ENCODE peak calls at places on chromosomes 16 and 17, in four cellular contexts. F, K, L and U are unnamed samples.

GRCh38 chr17:49197346-49197998 is 12.9 kb downstream of the GNGT2 start:
- DNase-seq in K (no peak), L (no peak), F (no peak), U (no peak)

GRCh38 chr17:2798188-2798587 is 1.9 kb downstream of the RAP1GAP2 start:
- DNase-seq in K (no peak), F (no peak), L (no peak), U (no peak)

GRCh38 chr17:48676963-48677558 is 45.3 kb downstream of the PRAC1 start:
- DNase-seq in L (no peak), F (no peak), K (no peak), U (no peak)

GRCh38 chr17:17435323-17435722 is 41.5 kb upstream of the MED9 start:
- DNase-seq in K (no peak), L (no peak), F (no peak), U (peak)

GRCh38 chr17:15384142-15384803 is 42.9 kb upstream of the TEKT3 start:
- DNase-seq in L (peak), K (no peak), F (no peak), U (no peak)

GRCh38 chr17:18991531-18992315 is 12.8 kb downstream of the FAM83G start:
- DNase-seq in L (no peak), F (no peak), K (no peak), U (no peak)

GRCh38 chr17:66123163-66123562 is 68.8 kb downstream of the CEP112 start:
- DNase-seq in L (no peak), F (no peak), K (no peak), U (no peak)

GRCh38 chr17:32471652-32472051 is 15.1 kb upstream of the CDK5R1 start:
- DNase-seq in F (no peak), L (no peak), K (no peak), U (no peak)

GRCh38 chr16:56234737-56235136 is 43.4 kb downstream of the GNAO1 start:
- DNase-seq in F (no peak), K (no peak), L (no peak), U (no peak)

GRCh38 chr16:31458073-31458834 is 1.0 kb upstream of the ARMC5 start:
- DNase-seq in F (peak), K (peak), L (no peak), U (peak)

GRCh38 chr16:67150833-67151396 is at the start of gene B3GNT9:
- DNase-seq in F (peak), L (no peak), K (peak), U (peak)

GRCh38 chr17:7523033-7523432 is 25.8 kb upstream of the TNFSF12 start:
- DNase-seq in K (no peak), F (peak), L (no peak), U (peak)

GRCh38 chr17:79670537-79671386 is 59.9 kb upstream of the RBFOX3 start:
- DNase-seq in L (no peak), K (no peak), F (no peak), U (no peak)

GRCh38 chr17:47286198-47286914 is 32.7 kb downstream of the ITGB3 start:
- DNase-seq in F (no peak), L (no peak), K (no peak), U (no peak)

GRCh38 chr17:33520404-33521032 is 227.4 kb upstream of the ASIC2 start:
- DNase-seq in K (no peak), F (peak), L (no peak), U (peak)

GRCh38 chr17:49968380-49969133 is 433 bp upstream of the DLX4 start:
- DNase-seq in K (no peak), F (peak), L (peak), U (peak)

GRCh38 chr17:21285164-21286065 is 904 bp downstream of the MAP2K3 start:
- DNase-seq in K (no peak), F (no peak), L (no peak), U (peak)

GRCh38 chr17:1829189-1829578 is 518 bp downstream of the SMYD4 start:
- DNase-seq in K (no peak), L (no peak), F (no peak), U (no peak)

GRCh38 chr16:73232555-73233422 is 184.9 kb upstream of the ZFHX3 start:
- DNase-seq in L (no peak), K (no peak), F (no peak), U (no peak)

GRCh38 chr16:46573834-46574159 is 47.4 kb downstream of the SHCBP1 start:
- DNase-seq in K (no peak), L (no peak), F (no peak), U (no peak)
- TF ChIP-seq POLR2A in K (no peak), L (no peak), F (no peak), U (no peak)

GRCh38 chr16:79484237-79484636 is 116.3 kb downstream of the MAF start:
- DNase-seq in L (no peak), K (no peak), F (peak), U (no peak)
- TF ChIP-seq POLR2A in L (no peak), K (no peak), F (no peak), U (no peak)

GRCh38 chr16:58402796-58403195 is 10.5 kb downstream of the GINS3 start:
- DNase-seq in L (no peak), K (no peak), F (no peak), U (no peak)
- TF ChIP-seq POLR2A in L (no peak), K (no peak), F (no peak), U (no peak)

GRCh38 chr17:27807567-27808470 is 7.5 kb upstream of the NOS2 start:
- DNase-seq in L (no peak), F (no peak), K (no peak), U (no peak)
- TF ChIP-seq POLR2A in L (no peak), F (no peak), K (no peak), U (no peak)

DNA sequence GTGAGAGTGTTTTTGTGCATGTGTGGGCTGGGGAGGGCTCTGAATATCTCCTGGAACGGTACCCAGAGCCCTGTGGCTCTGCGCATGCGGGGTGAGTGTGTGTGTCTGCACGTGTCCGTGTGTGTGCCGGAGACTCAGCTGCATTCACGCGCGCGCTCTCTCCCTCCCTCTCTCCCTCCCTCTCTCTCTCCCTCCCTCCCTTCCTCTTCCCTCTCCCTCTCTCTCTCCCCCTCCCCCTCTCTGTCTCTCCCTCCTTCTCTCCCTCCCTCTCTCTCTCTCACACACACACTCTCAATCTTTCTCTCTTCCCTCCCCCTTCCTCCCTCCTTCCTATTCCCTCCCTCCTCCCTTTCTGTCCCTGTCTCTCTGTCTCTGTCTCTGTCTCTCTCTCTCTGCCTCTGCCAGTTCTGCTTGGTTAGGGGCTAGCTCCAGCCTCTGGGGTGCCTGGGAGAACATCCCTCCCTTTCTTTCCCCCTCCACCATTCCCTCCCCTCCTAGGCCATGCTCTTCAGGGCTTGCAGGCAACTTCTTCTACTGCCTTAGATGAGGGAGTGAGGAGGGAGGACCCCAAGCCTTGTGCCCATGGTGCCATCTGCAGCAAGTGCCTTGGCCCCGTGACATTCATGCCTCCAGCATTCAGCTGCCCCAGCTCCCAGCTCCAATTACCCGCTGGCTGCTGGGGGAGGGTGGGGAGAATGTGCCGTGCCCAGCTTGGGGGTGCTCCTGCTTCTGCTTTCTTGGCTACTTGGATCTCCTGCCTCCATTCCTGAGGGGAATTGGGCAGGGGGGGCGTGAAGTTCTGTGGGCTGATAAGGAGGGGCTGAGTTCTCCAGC is 6.4 kb downstream of the THRA start:
- DNase-seq in L (peak), K (peak), F (peak), U (peak)
- TF ChIP-seq POLR2A in L (no peak), K (no peak), F (peak), U (no peak)

GRCh38 chr17:60138769-60139437 is 10.9 kb upstream of the CA4 start:
- DNase-seq in F (no peak), K (peak), L (no peak), U (no peak)

GRCh38 chr17:60134396-60135159 is 15.2 kb upstream of the CA4 start:
- DNase-seq in K (peak), F (peak), L (no peak), U (no peak)

GRCh38 chr17:60135951-60136666 is 13.7 kb upstream of the CA4 start:
- DNase-seq in L (no peak), F (no peak), K (peak), U (peak)

GRCh38 chr17:60137731-60138130 is 12.0 kb upstream of the CA4 start:
- DNase-seq in K (peak), L (no peak), F (no peak), U (no peak)

DNA sequence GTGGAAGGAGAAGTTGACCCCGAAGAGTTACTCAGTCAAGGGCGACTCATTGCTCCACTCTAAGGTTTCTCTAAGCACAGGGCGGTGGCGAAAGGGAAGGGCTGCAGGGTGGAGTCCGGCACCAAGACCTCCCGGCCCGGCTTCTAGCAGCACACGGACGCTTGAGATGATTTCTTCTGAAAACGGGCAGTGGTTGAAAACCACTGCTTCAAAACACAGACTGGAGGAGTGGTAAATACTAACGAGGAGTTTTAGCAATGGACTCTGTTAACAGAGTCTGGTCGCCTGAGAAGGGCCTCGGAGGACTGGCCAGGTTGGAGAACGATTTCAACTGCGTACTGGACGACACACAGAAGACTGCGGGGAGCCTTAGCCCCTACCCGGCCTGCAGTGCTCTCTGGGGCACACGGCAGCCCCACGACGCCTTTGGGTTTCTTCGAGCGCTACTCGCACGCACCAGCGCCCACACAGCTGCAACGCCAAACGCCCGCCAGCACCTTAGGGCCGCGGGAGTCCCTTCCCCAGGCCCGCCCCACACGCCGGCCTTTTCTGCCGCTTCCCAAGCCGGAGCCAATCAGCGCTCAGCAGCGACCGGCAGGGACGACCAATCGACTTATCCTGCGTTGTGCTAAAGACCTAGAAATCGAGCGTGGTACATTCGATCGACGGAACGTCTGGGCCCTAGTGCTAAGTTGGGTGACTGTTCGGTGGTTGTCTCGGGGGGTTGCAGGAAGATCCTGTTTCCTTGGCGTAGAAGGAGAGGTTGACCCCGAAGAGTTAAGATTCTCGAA is 14.4 kb upstream of the CA4 start:
- DNase-seq in K (peak), F (peak), L (peak), U (peak)
- TF ChIP-seq POLR2A in K (peak), F (peak), L (no peak), U (peak)

GRCh38 chr17:82698974-82699442 is 510 bp upstream of the RAB40B start:
- DNase-seq in F (no peak), L (no peak), K (no peak), U (peak)
- TF ChIP-seq POLR2A in F (no peak), L (no peak), K (no peak), U (no peak)

DNA sequence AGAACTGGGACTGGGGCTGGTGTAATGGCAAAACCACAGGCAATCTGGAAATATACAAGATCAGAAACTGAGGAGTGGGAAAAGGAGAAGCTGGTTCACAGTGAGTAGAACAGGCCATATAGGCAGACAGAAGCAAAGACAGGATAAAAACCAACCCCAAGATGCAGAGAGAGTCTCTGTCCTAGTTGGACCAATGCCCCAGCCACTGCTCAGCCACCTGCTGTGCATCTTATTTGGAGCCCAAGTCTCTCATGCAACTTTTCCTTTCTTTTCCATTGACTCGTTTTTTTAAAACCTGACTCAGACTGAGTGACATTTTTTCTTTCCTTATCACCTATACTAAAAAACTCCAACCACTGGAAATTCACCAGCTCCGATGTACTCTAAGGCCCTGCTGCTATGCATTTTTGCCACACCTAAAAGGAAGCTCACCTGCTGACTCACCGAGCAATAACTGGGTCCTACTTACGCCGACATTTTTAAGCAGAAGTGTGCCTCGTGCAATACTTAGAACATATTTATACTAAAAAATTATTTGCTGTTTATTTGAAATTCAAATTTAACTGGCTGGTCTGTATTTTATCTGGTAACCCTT is 100.8 kb upstream of the XYLT1 start:
- DNase-seq in F (no peak), K (no peak), L (no peak), U (no peak)
- TF ChIP-seq POLR2A in F (no peak), K (no peak), L (no peak), U (no peak)

GRCh38 chr17:57989011-57989345 is 924 bp upstream of the VEZF1 start:
- DNase-seq in F (peak), L (no peak), K (no peak), U (no peak)

GRCh38 chr17:57990037-57990436 is 2.0 kb upstream of the VEZF1 start:
- DNase-seq in F (no peak), L (no peak), K (no peak), U (no peak)

GRCh38 chr17:57986841-57987581 is 1.0 kb downstream of the VEZF1 start:
- DNase-seq in F (peak), L (no peak), K (peak), U (peak)

GRCh38 chr17:57987582-57988300 is at the start of gene VEZF1:
- DNase-seq in L (peak), K (peak), F (peak), U (peak)

DNA sequence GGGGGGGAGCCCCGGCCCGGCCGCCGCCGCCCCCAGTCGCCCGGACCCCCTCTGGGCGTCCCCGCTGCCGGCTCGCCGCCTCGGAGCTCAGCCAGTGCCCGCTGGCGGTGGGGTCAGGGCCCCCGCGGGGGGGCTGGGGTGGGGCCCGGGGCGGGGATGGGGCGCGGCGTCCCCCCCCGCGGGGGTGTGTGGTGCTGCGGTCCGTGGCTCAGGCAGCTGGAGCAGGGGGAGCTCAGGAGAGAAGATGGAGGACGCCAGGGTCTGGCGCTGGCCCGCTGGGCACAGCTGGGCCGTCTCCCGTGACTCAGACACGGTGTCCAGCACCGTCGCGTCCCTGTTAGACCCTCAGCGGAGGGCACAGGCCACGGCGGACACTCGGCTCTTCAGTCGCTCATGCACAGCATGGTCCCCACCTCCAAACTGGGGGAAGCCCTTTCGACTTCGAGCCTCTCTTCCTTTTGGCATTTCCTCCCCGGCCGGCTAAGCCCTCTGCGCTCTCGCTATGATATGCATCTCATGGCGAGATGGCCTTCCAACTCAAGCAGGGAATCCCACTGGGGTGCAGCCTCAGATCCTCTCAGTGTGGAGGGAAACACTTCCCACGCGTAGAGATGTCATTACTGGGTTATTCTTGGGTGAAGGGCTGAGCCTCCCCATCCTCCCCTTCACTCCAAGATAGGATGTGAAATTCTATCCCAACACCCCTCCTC is 402 bp upstream of the VEZF1 start:
- DNase-seq in F (peak), L (peak), K (peak), U (peak)
- TF ChIP-seq POLR2A in F (peak), L (no peak), K (no peak), U (peak)